ENCODE peak calls at places on chromosomes 6 and 20, in six cellular contexts. Q, B, T, R, Y and U are unnamed samples.

GRCh38 chr6:67896476-67896875 is 738.6 kb upstream of the ADGRB3 start:
- DNase-seq in Q (no peak), T (no peak), R (no peak), B (no peak), Y (no peak), U (no peak)

GRCh38 chr6:129818251-129818650 is 42.9 kb downstream of the TMEM244 start:
- DNase-seq in R (no peak), T (no peak), Q (no peak), B (no peak), Y (no peak), U (no peak)

GRCh38 chr6:43129434-43130194 is 41.5 kb upstream of the SRF start:
- DNase-seq in B (peak; percentile 46), Q (peak; percentile 51), Y (peak; percentile 84), R (no peak), T (no peak), U (no peak)

GRCh38 chr20:23636182-23636907 is 1.4 kb downstream of the CST3 start:
- DNase-seq in T (no peak), R (no peak), Y (no peak), Q (no peak), B (no peak), U (no peak)

GRCh38 chr6:89834884-89835792 is 5.5 kb downstream of the CASP8AP2 start:
- DNase-seq in T (no peak), Y (no peak), B (no peak), Q (no peak), R (no peak), U (no peak)

GRCh38 chr20:31962741-31963140 is 5.2 kb upstream of the XKR7 start:
- DNase-seq in Y (peak; percentile 48), B (no peak), Q (no peak), R (no peak), T (no peak), U (no peak)

GRCh38 chr6:125904871-125905270 is 51.7 kb upstream of the HINT3 start:
- DNase-seq in B (no peak), T (no peak), Y (no peak), Q (no peak), R (no peak), U (no peak)

GRCh38 chr20:30812739-30813411 is 444.6 kb upstream of the DEFB115 start:
- DNase-seq in Q (no peak), T (no peak), R (peak; percentile 71), B (no peak), Y (peak; percentile 17), U (no peak)

GRCh38 chr6:36590237-36590636 is 3.9 kb upstream of the SRSF3 start:
- DNase-seq in B (no peak), T (no peak), Y (no peak), Q (no peak), R (no peak), U (no peak)

GRCh38 chr20:38245753-38246152 is 14.8 kb downstream of the KIAA1755 start:
- DNase-seq in B (no peak), R (peak; percentile 33), Q (peak; percentile 67), T (no peak), Y (no peak), U (no peak)

DNA sequence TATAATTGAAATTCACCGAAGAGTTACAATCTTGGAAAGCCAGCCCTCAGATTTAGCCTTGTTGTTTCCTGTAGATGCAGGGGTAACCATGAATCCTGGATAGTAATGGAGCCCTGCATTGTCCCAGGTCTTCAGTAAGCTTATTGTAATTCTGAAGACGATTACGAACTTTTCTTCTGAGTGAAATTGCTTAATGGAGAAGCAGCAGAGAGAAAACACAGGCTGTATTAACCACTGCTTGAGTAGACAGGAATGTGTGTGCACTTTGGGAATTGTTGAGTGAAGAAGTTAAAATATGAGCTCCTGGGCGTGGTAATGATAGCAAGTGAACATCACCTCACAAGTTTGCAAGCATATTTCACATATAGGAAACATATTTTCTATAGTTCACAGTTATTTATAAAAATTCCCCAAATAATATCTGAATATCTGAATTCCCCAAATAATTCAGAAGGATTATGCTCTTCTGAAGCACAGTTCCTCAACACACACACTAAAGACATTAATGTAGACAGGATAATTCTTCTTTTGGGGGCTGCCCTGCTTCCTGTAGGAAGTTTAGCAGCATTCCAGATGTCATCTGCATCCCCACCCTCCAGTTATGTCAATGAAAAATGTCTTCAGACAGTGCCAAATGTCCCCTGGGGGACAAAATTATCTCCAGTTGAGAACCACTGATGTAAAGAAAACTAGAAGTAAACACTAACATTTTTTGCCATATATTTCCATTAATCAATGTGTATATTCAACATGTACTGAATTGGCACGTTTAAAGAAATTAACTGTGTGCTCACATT is 26.1 kb upstream of the NAA20 start:
- DNase-seq in Y (no peak), Q (no peak), B (no peak), R (no peak), T (no peak), U (no peak)
- H3K4me1 ChIP-seq in Y (peaks cover 48% of the 10 kb centered on the region), Q (peaks cover 14% of the 10 kb centered on the region), B (peaks cover 4% of the 10 kb centered on the region), R (peaks cover 23% of the 10 kb centered on the region), T (peaks cover 75% of the 10 kb centered on the region), U (peaks cover 70% of the 10 kb centered on the region)

GRCh38 chr6:152091851-152092341 is 284.4 kb downstream of the ESR1 start:
- DNase-seq in Y (no peak), B (no peak), Q (no peak), R (no peak), T (no peak), U (no peak)
- H3K4me1 ChIP-seq in Y (peaks cover 5% of the 10 kb centered on the region), B (no peaks in the 10 kb centered on the region), Q (peaks cover 3% of the 10 kb centered on the region), R (no peaks in the 10 kb centered on the region), T (peaks cover 34% of the 10 kb centered on the region), U (peaks cover 46% of the 10 kb centered on the region)

GRCh38 chr6:73083886-73084285 is 141.4 kb downstream of the KHDC1L start:
- DNase-seq in B (no peak), R (no peak), T (no peak), Y (no peak), Q (no peak), U (no peak)
- H3K4me1 ChIP-seq in B (no peaks in the 10 kb centered on the region), R (no peaks in the 10 kb centered on the region), T (no peaks in the 10 kb centered on the region), Y (peaks cover 14% of the 10 kb centered on the region), Q (no peaks in the 10 kb centered on the region), U (no peaks in the 10 kb centered on the region)

GRCh38 chr6:156783958-156784357 is 6.8 kb downstream of the ARID1B start:
- DNase-seq in T (no peak), Y (no peak), R (no peak), Q (no peak), B (no peak), U (no peak)
- H3K4me1 ChIP-seq in T (peaks cover 68% of the 10 kb centered on the region), Y (no peaks in the 10 kb centered on the region), R (peaks cover 84% of the 10 kb centered on the region), Q (no peaks in the 10 kb centered on the region), B (no peaks in the 10 kb centered on the region), U (peaks cover 63% of the 10 kb centered on the region)

DNA sequence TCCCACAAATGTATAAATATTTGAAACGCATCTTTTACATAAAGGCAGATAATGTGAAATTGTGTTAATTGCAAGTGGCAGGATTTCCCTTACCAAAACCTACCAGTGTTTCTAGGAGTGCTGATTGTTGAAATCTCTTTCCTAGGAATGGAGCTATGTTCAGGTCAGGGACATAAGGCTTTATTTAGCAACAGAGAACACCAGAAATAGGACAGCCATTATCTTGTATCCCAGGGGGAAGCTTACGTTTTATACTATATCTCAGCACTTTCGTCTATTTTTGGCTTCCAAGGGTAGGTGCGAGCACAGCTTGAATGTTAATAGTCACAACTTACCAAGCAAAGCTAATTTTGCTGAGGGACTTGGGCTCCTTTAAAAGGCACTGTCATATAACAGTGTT is 94.1 kb downstream of the SYCP2 start:
- DNase-seq in R (no peak), Y (no peak), B (no peak), Q (no peak), T (no peak), U (no peak)
- H3K4me1 ChIP-seq in R (peaks cover 4% of the 10 kb centered on the region), Y (no peaks in the 10 kb centered on the region), B (no peaks in the 10 kb centered on the region), Q (peaks cover 6% of the 10 kb centered on the region), T (peaks cover 24% of the 10 kb centered on the region), U (no peaks in the 10 kb centered on the region)